ENCODE peak calls at places on chromosomes 6 and 20, in four cellular contexts. O is IMR-90, L is H9, B is H1. D is an unnamed sample.

GRCh38 chr20:6718660-6719059 is 48.8 kb upstream of the BMP2 start:
- DNase-seq in O (no peak), L (no peak), B (no peak), D (peak)

GRCh38 chr6:129733290-129733689 is 23.3 kb upstream of the ARHGAP18 start:
- DNase-seq in O (no peak), L (no peak), B (no peak), D (no peak)

GRCh38 chr6:147390909-147391536 is 117.5 kb upstream of the SAMD5 start:
- DNase-seq in O (peak), L (no peak), B (no peak), D (peak)

GRCh38 chr6:11224252-11224965 is 8.1 kb downstream of the NEDD9 start:
- DNase-seq in O (peak), L (no peak), B (no peak), D (no peak)

GRCh38 chr6:20610636-20611200 is 76.5 kb downstream of the CDKAL1 start:
- DNase-seq in O (peak), L (no peak), B (no peak), D (no peak)

GRCh38 chr6:1767481-1768246 is 157.9 kb downstream of the FOXC1 start:
- DNase-seq in O (peak), L (no peak), B (no peak), D (peak)

GRCh38 chr20:54995553-54995952 is 520.2 kb downstream of the DOK5 start:
- DNase-seq in O (no peak), L (no peak), B (no peak), D (peak)

GRCh38 chr20:17621229-17621968 is 51.5 kb downstream of the DSTN start:
- DNase-seq in O (no peak), L (peak), B (no peak), D (no peak)

GRCh38 chr6:41921712-41921998 is 356 bp downstream of the BYSL start:
- DNase-seq in O (no peak), L (no peak), B (no peak), D (no peak)
- H3K23ac ChIP-seq in O (peak), L (no peak), B (no peak), D (no peak)

DNA sequence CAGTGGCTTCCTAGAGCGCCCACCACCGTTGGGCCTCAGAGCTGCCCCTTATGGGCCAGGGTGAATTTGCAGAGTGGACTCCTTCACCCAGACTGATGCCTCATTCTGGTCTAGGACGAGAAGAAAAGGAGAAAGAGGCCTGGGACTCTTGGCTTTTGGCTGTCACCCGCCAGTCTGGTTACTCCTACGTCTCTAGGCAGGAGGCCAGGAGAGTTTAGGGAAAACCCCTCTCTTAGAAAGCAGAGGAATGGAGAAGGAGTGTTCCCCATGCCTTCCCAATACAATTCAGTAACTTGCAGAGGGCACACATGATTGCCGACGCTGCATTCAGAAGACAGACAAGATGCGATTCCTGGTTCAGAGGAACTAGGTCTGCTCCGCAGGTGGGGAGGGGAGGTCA is 70.1 kb downstream of the CDC5L start:
- DNase-seq in O (no peak), L (no peak), B (no peak), D (no peak)
- H3K56ac ChIP-seq in O (no peak), L (no peak), B (no peak), D (no peak)

GRCh38 chr6:109662192-109662591 is 28.8 kb downstream of the AK9 start:
- DNase-seq in O (peak), L (no peak), B (no peak), D (no peak)
- H4K8ac ChIP-seq in O (no peak), L (no peak), B (no peak), D (no peak)

DNA sequence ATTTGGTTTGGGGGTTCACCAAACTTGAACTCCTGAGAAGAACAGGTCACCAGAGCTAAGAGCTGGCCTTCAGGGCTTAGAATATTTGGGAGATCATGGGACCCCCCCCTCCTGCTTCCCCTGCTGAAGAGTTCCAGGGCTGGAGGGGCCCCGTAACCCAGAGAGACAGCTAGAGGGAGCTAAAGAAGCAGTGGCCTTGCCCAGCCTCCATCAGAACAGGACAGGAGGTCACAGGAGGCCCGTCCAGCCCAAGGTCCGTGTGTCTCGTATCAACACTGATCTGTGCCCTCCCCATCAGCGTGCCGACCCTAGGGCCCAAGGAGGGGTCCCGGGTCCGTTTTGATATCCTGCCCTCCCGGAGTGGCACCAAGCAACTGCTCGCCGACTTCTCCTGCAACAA is 40.6 kb upstream of the TGM6 start:
- DNase-seq in O (no peak), L (no peak), B (no peak), D (peak)
- H3K23ac ChIP-seq in O (no peak), L (no peak), B (no peak), D (no peak)

GRCh38 chr20:49306903-49307336 is 29.1 kb upstream of the ZNFX1 start:
- DNase-seq in O (no peak), L (no peak), B (no peak), D (no peak)
- H3K56ac ChIP-seq in O (no peak), L (no peak), B (no peak), D (no peak)

GRCh38 chr6:89828988-89829590 is 591 bp upstream of the CASP8AP2 start:
- DNase-seq in O (no peak), L (no peak), B (no peak), D (no peak)
- H4K8ac ChIP-seq in O (peak), L (no peak), B (no peak), D (no peak)

D was measured in mesendoderm.